ENCODE peak calls at places on chromosome 3, in four cellular contexts. D, E, G and C are unnamed samples.
A peak's percentile ranks its signal among the peaks of the same experiment; 100 is the strongest.

GRCh38 chr3:129503387-129504010 is 24.9 kb upstream of the RHO start:
- DNase-seq in D (peak; percentile 13), E (no peak), G (no peak), C (no peak)

GRCh38 chr3:118960876-118961275 is 73.8 kb downstream of the IGSF11 start:
- DNase-seq in D (no peak), E (no peak), G (no peak), C (no peak)

GRCh38 chr3:45218578-45219390 is 7.3 kb downstream of the TMEM158 start:
- DNase-seq in D (no peak), E (no peak), G (no peak), C (no peak)

GRCh38 chr3:152737021-152737908 is 97.7 kb upstream of the P2RY1 start:
- DNase-seq in D (no peak), E (no peak), G (no peak), C (no peak)

GRCh38 chr3:156382458-156383346 is 172.2 kb downstream of the SSR3 start:
- DNase-seq in D (no peak), E (no peak), G (no peak), C (no peak)

GRCh38 chr3:179071161-179071568 is 444 bp downstream of the ZMAT3 start:
- DNase-seq in D (no peak), E (peak; percentile 88), G (peak; percentile 37), C (no peak)

GRCh38 chr3:59908700-59909099 is 858.9 kb upstream of the CFAP20DC start:
- DNase-seq in D (no peak), E (no peak), G (no peak), C (no peak)

GRCh38 chr3:109339186-109339585 is 1.8 kb upstream of the DPPA4 start:
- DNase-seq in D (no peak), E (no peak), G (no peak), C (no peak)

GRCh38 chr3:51935886-51936755 is 5.6 kb downstream of the RRP9 start:
- DNase-seq in D (peak; percentile 63), E (no peak), G (no peak), C (peak; percentile 27)

GRCh38 chr3:166248784-166249183 is 411.6 kb upstream of the BCHE start:
- DNase-seq in D (no peak), E (no peak), G (no peak), C (no peak)

GRCh38 chr3:58651268-58651667 is 15.3 kb downstream of the FAM3D start:
- DNase-seq in D (no peak), E (no peak), G (no peak), C (no peak)

GRCh38 chr3:104909188-104909587 is 457.5 kb upstream of the ALCAM start:
- DNase-seq in D (no peak), E (no peak), G (no peak), C (no peak)

GRCh38 chr3:127006781-127007436 is 24.0 kb downstream of the PLXNA1 start:
- DNase-seq in D (no peak), E (no peak), G (no peak), C (no peak)

GRCh38 chr3:83873550-83873949 is 1085.2 kb upstream of the CADM2 start:
- DNase-seq in D (no peak), E (no peak), G (no peak), C (no peak)

GRCh38 chr3:172449468-172450149 is 1.4 kb upstream of the GHSR start:
- DNase-seq in D (no peak), E (no peak), G (no peak), C (peak; percentile 81)

GRCh38 chr3:8505621-8506020 is 4.0 kb downstream of the LMCD1 start:
- DNase-seq in D (no peak), E (no peak), G (no peak), C (no peak)

GRCh38 chr3:106829206-106829605 is 548.0 kb upstream of the CCDC54 start:
- DNase-seq in D (no peak), E (no peak), G (no peak), C (no peak)

GRCh38 chr3:124832782-124833709 is 54.1 kb downstream of the ITGB5 start:
- DNase-seq in D (no peak), E (no peak), G (no peak), C (no peak)

GRCh38 chr3:129606522-129607390 is at the start of gene PLXND1:
- DNase-seq in D (peak; percentile 91), E (no peak), G (peak; percentile 53), C (peak; percentile 100)

GRCh38 chr3:160127308-160127707 is 97.9 kb upstream of the C3orf80 start:
- DNase-seq in D (no peak), E (no peak), G (no peak), C (no peak)

GRCh38 chr3:23859012-23859743 is 53.4 kb downstream of the UBE2E1 start:
- DNase-seq in D (no peak), E (no peak), G (no peak), C (no peak)

GRCh38 chr3:124248471-124249028 is 256.6 kb upstream of the ROPN1 start:
- DNase-seq in D (peak; percentile 78), E (no peak), G (no peak), C (no peak)

GRCh38 chr3:71722693-71723092 is 2.5 kb downstream of the EIF4E3 start:
- DNase-seq in D (no peak), E (no peak), G (no peak), C (no peak)

GRCh38 chr3:71723452-71724170 is 1.6 kb downstream of the EIF4E3 start:
- DNase-seq in D (no peak), E (peak; percentile 81), G (peak; percentile 18), C (no peak)

GRCh38 chr3:71721721-71722157 is 3.5 kb downstream of the EIF4E3 start:
- DNase-seq in D (no peak), E (peak; percentile 53), G (peak; percentile 13), C (no peak)

GRCh38 chr3:71718069-71718468 is 7.1 kb downstream of the EIF4E3 start:
- DNase-seq in D (no peak), E (peak; percentile 67), G (peak; percentile 47), C (no peak)

DNA sequence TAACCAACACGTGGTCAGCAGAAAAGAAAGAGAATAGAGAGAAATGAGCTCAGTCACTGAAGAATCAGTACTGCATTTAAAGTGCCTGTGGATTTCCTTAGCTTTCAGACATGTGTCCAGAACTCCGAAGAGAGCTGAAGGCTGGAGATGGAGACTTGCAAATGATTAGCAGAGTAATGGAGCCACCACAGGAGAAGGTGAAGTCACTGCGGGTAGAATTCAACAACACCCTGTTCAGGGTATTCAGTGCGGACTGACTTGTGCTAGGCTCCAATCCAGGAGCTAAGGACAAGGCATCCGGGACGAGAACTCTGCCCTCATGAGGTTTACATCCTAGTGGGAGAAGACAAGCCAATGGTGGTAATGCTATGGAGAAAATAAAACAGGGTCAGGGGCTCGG is 4.2 kb downstream of the EIF4E3 start:
- DNase-seq in D (no peak), E (no peak), G (no peak), C (no peak)
- H3K27me3 ChIP-seq in D (no peaks in the 10 kb centered on the region), E (no peaks in the 10 kb centered on the region), G (no peaks in the 10 kb centered on the region), C (peaks cover 17% of the 10 kb centered on the region)

GRCh38 chr3:111173906-111174305 is 102.3 kb downstream of the NECTIN3 start:
- DNase-seq in D (no peak), E (no peak), G (no peak), C (no peak)

GRCh38 chr3:111173328-111173900 is 101.8 kb downstream of the NECTIN3 start:
- DNase-seq in D (no peak), E (no peak), G (no peak), C (peak; percentile 37)
- H3K4me3 ChIP-seq in D (no peak overlapping the region), E (no peak overlapping the region), G (no peak overlapping the region), C (no peak overlapping the region)

GRCh38 chr3:121443456-121443855 is 102.3 kb downstream of the POLQ start:
- DNase-seq in D (no peak), E (no peak), G (no peak), C (no peak)
- H3K36me3 ChIP-seq in D (no peaks in the 10 kb centered on the region), E (no peaks in the 10 kb centered on the region), G (no peaks in the 10 kb centered on the region), C (no peaks in the 10 kb centered on the region)

GRCh38 chr3:50389368-50389767 is 30.0 kb upstream of the TMEM115 start:
- DNase-seq in D (no peak), E (no peak), G (no peak), C (no peak)

GRCh38 chr3:50395070-50395860 is 35.9 kb upstream of the TMEM115 start:
- DNase-seq in D (no peak), E (no peak), G (no peak), C (no peak)

GRCh38 chr3:50390523-50391177 is 31.3 kb upstream of the TMEM115 start:
- DNase-seq in D (peak; percentile 81), E (peak; percentile 27), G (no peak), C (no peak)

GRCh38 chr3:50388720-50389352 is 29.5 kb upstream of the TMEM115 start:
- DNase-seq in D (no peak), E (no peak), G (no peak), C (no peak)

DNA sequence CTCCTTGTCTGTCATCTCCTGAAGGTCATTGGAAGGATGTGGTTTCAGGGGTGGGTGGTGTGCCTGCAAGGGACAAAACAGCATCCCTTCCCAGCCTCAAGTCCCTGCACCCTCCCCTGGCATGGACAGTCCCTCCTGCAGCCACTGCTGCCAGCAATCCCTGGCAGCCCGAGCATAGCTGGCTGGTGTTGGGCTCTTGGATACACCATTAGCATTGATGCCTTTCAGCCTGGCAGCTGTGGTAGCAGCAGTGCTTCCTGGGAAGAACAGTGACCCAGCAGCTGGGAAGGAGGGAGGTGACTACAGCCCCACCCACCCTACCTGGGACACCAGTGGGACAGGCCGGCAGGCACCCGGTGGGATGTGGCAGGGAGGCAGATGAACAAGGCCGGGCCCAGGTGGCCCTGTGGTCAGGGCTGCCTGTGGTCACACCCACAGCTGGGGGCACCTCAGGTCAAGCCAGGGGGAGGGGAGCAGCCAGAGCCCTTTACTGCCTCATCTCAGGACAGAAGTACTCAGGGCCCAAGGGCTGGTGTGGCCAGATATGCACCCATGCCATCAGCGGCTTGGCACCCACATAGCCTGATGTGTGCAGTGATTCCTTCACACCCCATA is 32.9 kb upstream of the TMEM115 start:
- DNase-seq in D (no peak), E (peak; percentile 22), G (no peak), C (no peak)
- H3K27me3 ChIP-seq in D (no peaks in the 10 kb centered on the region), E (no peaks in the 10 kb centered on the region), G (no peaks in the 10 kb centered on the region), C (no peaks in the 10 kb centered on the region)